ENCODE peak calls at places on chromosomes 3 and 15, in ten cellular contexts. One of them, this sample, is unnamed.

GRCh38 chr15:101539492-101539891 is 50.0 kb upstream of the PCSK6 start:
- DNase-seq in astrocyte of the cerebellum: no peak
- DNase-seq in cardiac fibroblast: no peak
- DNase-seq in A673: no peak
- DNase-seq in adrenal gland: no peak
- DNase-seq in hepatocyte: no peak
- DNase-seq in psoas muscle: no peak
- DNase-seq in BE2C: no peak
- DNase-seq in IMR-90: no peak
- DNase-seq in cardiac muscle cell: no peak
- DNase-seq in this sample: no peak

GRCh38 chr3:61068084-61068483 is 183.2 kb downstream of the FHIT start:
- DNase-seq in astrocyte of the cerebellum: no peak
- DNase-seq in cardiac fibroblast: no peak
- DNase-seq in A673: no peak
- DNase-seq in adrenal gland: no peak
- DNase-seq in hepatocyte: no peak
- DNase-seq in psoas muscle: no peak
- DNase-seq in BE2C: no peak
- DNase-seq in IMR-90: no peak
- DNase-seq in cardiac muscle cell: no peak
- DNase-seq in this sample: no peak

GRCh38 chr15:71127083-71127482 is 11.8 kb downstream of the THSD4 start:
- DNase-seq in astrocyte of the cerebellum: no peak
- DNase-seq in cardiac fibroblast: no peak
- DNase-seq in A673: no peak
- DNase-seq in adrenal gland: no peak
- DNase-seq in hepatocyte: no peak
- DNase-seq in psoas muscle: no peak
- DNase-seq in BE2C: no peak
- DNase-seq in IMR-90: no peak
- DNase-seq in cardiac muscle cell: no peak
- DNase-seq in this sample: no peak

GRCh38 chr3:60809857-60810256 is 441.4 kb downstream of the FHIT start:
- DNase-seq in astrocyte of the cerebellum: no peak
- DNase-seq in cardiac fibroblast: no peak
- DNase-seq in A673: peak
- DNase-seq in adrenal gland: no peak
- DNase-seq in hepatocyte: peak
- DNase-seq in psoas muscle: no peak
- DNase-seq in BE2C: no peak
- DNase-seq in IMR-90: no peak
- DNase-seq in cardiac muscle cell: no peak
- DNase-seq in this sample: peak

GRCh38 chr15:23467110-23467600 is 20.1 kb upstream of the GOLGA6L2 start:
- DNase-seq in astrocyte of the cerebellum: peak
- DNase-seq in cardiac fibroblast: peak
- DNase-seq in A673: peak
- DNase-seq in adrenal gland: no peak
- DNase-seq in hepatocyte: peak
- DNase-seq in psoas muscle: no peak
- DNase-seq in BE2C: no peak
- DNase-seq in IMR-90: peak
- DNase-seq in cardiac muscle cell: peak
- DNase-seq in this sample: peak

GRCh38 chr3:196969660-196970546 is 1.3 kb upstream of the PIGZ start:
- DNase-seq in astrocyte of the cerebellum: no peak
- DNase-seq in cardiac fibroblast: peak
- DNase-seq in A673: peak
- DNase-seq in adrenal gland: peak
- DNase-seq in hepatocyte: peak
- DNase-seq in psoas muscle: peak
- DNase-seq in BE2C: peak
- DNase-seq in IMR-90: peak
- DNase-seq in cardiac muscle cell: peak
- DNase-seq in this sample: no peak

GRCh38 chr3:193720169-193720568 is 127.2 kb downstream of the OPA1 start:
- DNase-seq in astrocyte of the cerebellum: no peak
- DNase-seq in cardiac fibroblast: no peak
- DNase-seq in A673: no peak
- DNase-seq in adrenal gland: no peak
- DNase-seq in hepatocyte: no peak
- DNase-seq in psoas muscle: no peak
- DNase-seq in BE2C: no peak
- DNase-seq in IMR-90: no peak
- DNase-seq in cardiac muscle cell: no peak
- DNase-seq in this sample: no peak

GRCh38 chr3:8539419-8539818 is 37.8 kb downstream of the LMCD1 start:
- DNase-seq in astrocyte of the cerebellum: no peak
- DNase-seq in cardiac fibroblast: peak
- DNase-seq in A673: no peak
- DNase-seq in adrenal gland: no peak
- DNase-seq in hepatocyte: no peak
- DNase-seq in psoas muscle: no peak
- DNase-seq in BE2C: no peak
- DNase-seq in IMR-90: peak
- DNase-seq in cardiac muscle cell: no peak
- DNase-seq in this sample: no peak

GRCh38 chr3:3699407-3699806 is 99.8 kb upstream of the LRRN1 start:
- DNase-seq in astrocyte of the cerebellum: no peak
- DNase-seq in cardiac fibroblast: no peak
- DNase-seq in A673: no peak
- DNase-seq in adrenal gland: no peak
- DNase-seq in hepatocyte: no peak
- DNase-seq in psoas muscle: no peak
- DNase-seq in BE2C: no peak
- DNase-seq in IMR-90: no peak
- DNase-seq in cardiac muscle cell: no peak
- DNase-seq in this sample: no peak

GRCh38 chr3:53224536-53224935 is 31.3 kb downstream of the TKT start:
- DNase-seq in astrocyte of the cerebellum: no peak
- DNase-seq in cardiac fibroblast: no peak
- DNase-seq in A673: no peak
- DNase-seq in adrenal gland: no peak
- DNase-seq in hepatocyte: no peak
- DNase-seq in psoas muscle: no peak
- DNase-seq in BE2C: no peak
- DNase-seq in IMR-90: no peak
- DNase-seq in cardiac muscle cell: no peak
- DNase-seq in this sample: no peak

GRCh38 chr3:126445506-126445905 is 30.2 kb downstream of the ZXDC start:
- DNase-seq in astrocyte of the cerebellum: no peak
- DNase-seq in cardiac fibroblast: no peak
- DNase-seq in A673: no peak
- DNase-seq in adrenal gland: no peak
- DNase-seq in hepatocyte: no peak
- DNase-seq in psoas muscle: no peak
- DNase-seq in BE2C: no peak
- DNase-seq in IMR-90: no peak
- DNase-seq in cardiac muscle cell: no peak
- DNase-seq in this sample: no peak

GRCh38 chr3:103672346-103672745 is 1237.5 kb downstream of the ZPLD1 start:
- DNase-seq in astrocyte of the cerebellum: no peak
- DNase-seq in cardiac fibroblast: no peak
- DNase-seq in A673: no peak
- DNase-seq in adrenal gland: no peak
- DNase-seq in hepatocyte: no peak
- DNase-seq in psoas muscle: no peak
- DNase-seq in BE2C: no peak
- DNase-seq in IMR-90: no peak
- DNase-seq in cardiac muscle cell: no peak
- DNase-seq in this sample: no peak

GRCh38 chr3:31129241-31129640 is 234.8 kb upstream of the GADL1 start:
- DNase-seq in astrocyte of the cerebellum: no peak
- DNase-seq in cardiac fibroblast: no peak
- DNase-seq in A673: no peak
- DNase-seq in adrenal gland: no peak
- DNase-seq in hepatocyte: no peak
- DNase-seq in psoas muscle: no peak
- DNase-seq in BE2C: no peak
- DNase-seq in IMR-90: no peak
- DNase-seq in cardiac muscle cell: no peak
- DNase-seq in this sample: no peak

GRCh38 chr3:37862219-37862711 is 585 bp downstream of the CTDSPL start:
- DNase-seq in astrocyte of the cerebellum: no peak
- DNase-seq in cardiac fibroblast: peak
- DNase-seq in A673: peak
- DNase-seq in adrenal gland: peak
- DNase-seq in hepatocyte: peak
- DNase-seq in psoas muscle: peak
- DNase-seq in BE2C: peak
- DNase-seq in IMR-90: peak
- DNase-seq in cardiac muscle cell: peak
- DNase-seq in this sample: no peak

GRCh38 chr3:55556622-55557531 is 69.8 kb upstream of the WNT5A start:
- DNase-seq in astrocyte of the cerebellum: no peak
- DNase-seq in cardiac fibroblast: peak
- DNase-seq in A673: no peak
- DNase-seq in adrenal gland: no peak
- DNase-seq in hepatocyte: no peak
- DNase-seq in psoas muscle: no peak
- DNase-seq in BE2C: no peak
- DNase-seq in IMR-90: peak
- DNase-seq in cardiac muscle cell: peak
- DNase-seq in this sample: no peak

GRCh38 chr3:9101286-9101685 is 138.0 kb upstream of the RAD18 start:
- DNase-seq in astrocyte of the cerebellum: no peak
- DNase-seq in cardiac fibroblast: no peak
- DNase-seq in A673: no peak
- DNase-seq in adrenal gland: peak
- DNase-seq in hepatocyte: no peak
- DNase-seq in psoas muscle: no peak
- DNase-seq in BE2C: no peak
- DNase-seq in IMR-90: no peak
- DNase-seq in cardiac muscle cell: no peak
- DNase-seq in this sample: no peak

GRCh38 chr15:72585025-72585424 is 69.5 kb upstream of the GOLGA6B start:
- DNase-seq in astrocyte of the cerebellum: no peak
- DNase-seq in cardiac fibroblast: no peak
- DNase-seq in A673: no peak
- DNase-seq in adrenal gland: no peak
- DNase-seq in hepatocyte: no peak
- DNase-seq in psoas muscle: no peak
- DNase-seq in BE2C: no peak
- DNase-seq in IMR-90: no peak
- DNase-seq in cardiac muscle cell: no peak
- DNase-seq in this sample: no peak
- H3K4me3 ChIP-seq in astrocyte of the cerebellum: no peak
- H3K4me3 ChIP-seq in cardiac fibroblast: no peak
- H3K4me3 ChIP-seq in A673: no peak
- H3K4me3 ChIP-seq in adrenal gland: no peak
- H3K4me3 ChIP-seq in hepatocyte: no peak
- H3K4me3 ChIP-seq in psoas muscle: no peak
- H3K4me3 ChIP-seq in BE2C: no peak
- H3K4me3 ChIP-seq in IMR-90: no peak
- H3K4me3 ChIP-seq in cardiac muscle cell: no peak
- H3K4me3 ChIP-seq in this sample: no peak

DNA sequence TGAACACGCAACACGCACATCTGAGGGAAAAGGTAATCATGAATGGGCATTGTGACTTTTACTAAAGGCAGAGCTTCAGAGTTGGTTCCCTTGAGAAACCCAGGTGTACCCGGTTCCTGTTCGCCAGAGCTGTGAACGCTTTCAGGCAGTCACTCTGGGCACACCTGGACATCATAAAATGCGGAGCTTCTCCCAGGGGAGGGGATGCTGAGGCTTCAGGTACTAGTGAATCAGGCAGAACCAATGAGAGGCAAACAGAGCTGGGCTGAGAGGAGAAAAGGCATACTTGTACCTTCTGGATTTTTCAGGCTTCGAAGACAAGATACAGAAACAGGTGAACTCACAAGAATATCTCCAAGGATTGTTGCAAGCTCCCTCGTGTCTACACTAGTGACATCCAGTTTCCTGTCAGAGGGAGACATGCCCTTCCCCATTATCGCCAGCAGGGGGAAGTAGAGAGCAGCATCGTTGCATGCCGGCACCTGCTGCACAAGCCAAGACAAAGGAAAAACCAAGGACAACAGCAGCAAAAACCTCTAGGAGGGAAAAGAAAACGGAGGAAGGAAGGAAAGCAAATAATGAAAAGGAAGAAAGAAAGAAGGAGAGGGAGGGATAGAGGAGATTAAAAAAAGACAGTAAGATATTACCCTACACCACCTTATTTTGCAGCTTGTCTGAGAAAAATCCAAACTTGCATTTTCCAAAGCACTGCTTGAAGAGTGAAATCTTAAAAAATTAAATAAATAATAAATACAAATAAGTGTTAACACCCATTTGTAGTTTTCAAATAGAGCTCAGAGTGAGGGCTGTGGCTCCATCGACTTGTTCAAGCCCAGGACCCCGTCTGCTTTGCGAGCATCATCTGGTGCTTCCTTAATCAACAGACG is 2.0 kb downstream of the AHSG start:
- DNase-seq in astrocyte of the cerebellum: peak
- DNase-seq in cardiac fibroblast: peak
- DNase-seq in A673: peak
- DNase-seq in adrenal gland: peak
- DNase-seq in hepatocyte: peak
- DNase-seq in psoas muscle: peak
- DNase-seq in BE2C: peak
- DNase-seq in IMR-90: peak
- DNase-seq in cardiac muscle cell: peak
- DNase-seq in this sample: peak
- TF ChIP-seq CTCF in astrocyte of the cerebellum: peak
- TF ChIP-seq CTCF in cardiac fibroblast: peak
- TF ChIP-seq CTCF in A673: peak
- TF ChIP-seq CTCF in adrenal gland: peak
- TF ChIP-seq CTCF in hepatocyte: peak
- TF ChIP-seq CTCF in psoas muscle: peak
- TF ChIP-seq CTCF in BE2C: peak
- TF ChIP-seq CTCF in IMR-90: peak
- TF ChIP-seq CTCF in cardiac muscle cell: peak
- TF ChIP-seq CTCF in this sample: peak

GRCh38 chr3:116896116-116896515 is 186.5 kb downstream of the TUSC7 start:
- DNase-seq in astrocyte of the cerebellum: no peak
- DNase-seq in cardiac fibroblast: no peak
- DNase-seq in A673: no peak
- DNase-seq in adrenal gland: no peak
- DNase-seq in hepatocyte: peak
- DNase-seq in psoas muscle: no peak
- DNase-seq in BE2C: no peak
- DNase-seq in IMR-90: no peak
- DNase-seq in cardiac muscle cell: no peak
- DNase-seq in this sample: no peak

GRCh38 chr3:116897382-116897781 is 187.8 kb downstream of the TUSC7 start:
- DNase-seq in astrocyte of the cerebellum: no peak
- DNase-seq in cardiac fibroblast: no peak
- DNase-seq in A673: no peak
- DNase-seq in adrenal gland: no peak
- DNase-seq in hepatocyte: no peak
- DNase-seq in psoas muscle: no peak
- DNase-seq in BE2C: no peak
- DNase-seq in IMR-90: peak
- DNase-seq in cardiac muscle cell: no peak
- DNase-seq in this sample: no peak
- H3K4me3 ChIP-seq in astrocyte of the cerebellum: no peak
- H3K4me3 ChIP-seq in cardiac fibroblast: no peak
- H3K4me3 ChIP-seq in A673: no peak
- H3K4me3 ChIP-seq in adrenal gland: no peak
- H3K4me3 ChIP-seq in hepatocyte: no peak
- H3K4me3 ChIP-seq in psoas muscle: no peak
- H3K4me3 ChIP-seq in BE2C: no peak
- H3K4me3 ChIP-seq in IMR-90: no peak
- H3K4me3 ChIP-seq in cardiac muscle cell: no peak
- H3K4me3 ChIP-seq in this sample: no peak

GRCh38 chr3:127831723-127832172 is 9.4 kb upstream of the MGLL start:
- DNase-seq in astrocyte of the cerebellum: no peak
- DNase-seq in cardiac fibroblast: peak
- DNase-seq in A673: peak
- DNase-seq in adrenal gland: peak
- DNase-seq in hepatocyte: no peak
- DNase-seq in psoas muscle: peak
- DNase-seq in BE2C: peak
- DNase-seq in IMR-90: peak
- DNase-seq in cardiac muscle cell: peak
- DNase-seq in this sample: no peak
- TF ChIP-seq CTCF in astrocyte of the cerebellum: peak
- TF ChIP-seq CTCF in cardiac fibroblast: peak
- TF ChIP-seq CTCF in A673: peak
- TF ChIP-seq CTCF in adrenal gland: peak
- TF ChIP-seq CTCF in hepatocyte: peak
- TF ChIP-seq CTCF in psoas muscle: peak
- TF ChIP-seq CTCF in BE2C: peak
- TF ChIP-seq CTCF in IMR-90: peak
- TF ChIP-seq CTCF in cardiac muscle cell: peak
- TF ChIP-seq CTCF in this sample: peak

This sample was measured in HFF-Myc.